ENCODE peak calls at places on chromosomes 2 and 18, in ten cellular contexts. H, D, B, Z, O, X, N, F, R and L are unnamed samples.

GRCh38 chr2:18551169-18551568 is 9.3 kb downstream of the RDH14 start:
- DNase-seq in H (no peak), D (no peak), B (no peak), Z (no peak), O (no peak), X (no peak), N (no peak), F (no peak), R (no peak), L (no peak)

GRCh38 chr2:155145758-155146229 is 447.3 kb downstream of the KCNJ3 start:
- DNase-seq in H (peak), D (no peak), B (no peak), Z (no peak), O (no peak), X (no peak), N (peak), F (no peak), R (no peak), L (no peak)

GRCh38 chr18:58845913-58846312 is 18.8 kb upstream of the ZNF532 start:
- DNase-seq in H (no peak), D (no peak), B (no peak), Z (no peak), O (no peak), X (no peak), N (peak), F (no peak), R (no peak), L (no peak)

GRCh38 chr2:44655401-44655864 is 286.1 kb upstream of the SIX3 start:
- DNase-seq in H (no peak), D (no peak), B (no peak), Z (no peak), O (no peak), X (no peak), N (peak), F (no peak), R (no peak), L (no peak)

GRCh38 chr2:159455330-159455918 is 160.9 kb downstream of the BAZ2B start:
- DNase-seq in H (no peak), D (no peak), B (no peak), Z (no peak), O (no peak), X (no peak), N (no peak), F (no peak), R (no peak), L (no peak)

GRCh38 chr2:187055463-187055862 is 206.5 kb upstream of the ZSWIM2 start:
- DNase-seq in H (no peak), D (peak), B (no peak), Z (no peak), O (no peak), X (no peak), N (no peak), F (no peak), R (no peak), L (peak)

GRCh38 chr2:136110528-136110927 is 7.4 kb downstream of the CXCR4 start:
- DNase-seq in H (no peak), D (no peak), B (no peak), Z (no peak), O (no peak), X (no peak), N (no peak), F (no peak), R (no peak), L (peak)

GRCh38 chr2:144225077-144225476 is 294.8 kb downstream of the ZEB2 start:
- DNase-seq in H (no peak), D (no peak), B (no peak), Z (no peak), O (no peak), X (no peak), N (no peak), F (no peak), R (no peak), L (no peak)

GRCh38 chr2:158687315-158687714 is 107.8 kb upstream of the DAPL1 start:
- DNase-seq in H (no peak), D (no peak), B (no peak), Z (no peak), O (no peak), X (no peak), N (no peak), F (no peak), R (no peak), L (no peak)

GRCh38 chr2:241833101-241833937 is 24.3 kb downstream of the NEU4 start:
- DNase-seq in H (no peak), D (peak), B (no peak), Z (no peak), O (no peak), X (no peak), N (no peak), F (no peak), R (no peak), L (peak)